ENCODE peak calls at places on chromosomes 1 and 21, in six cellular contexts. L is H1, D is WTC11, B is HepG2, A is HCT116, S is K562. W is an unnamed sample.

GRCh38 chr1:17606826-17607440 is 67.4 kb downstream of the ARHGEF10L start:
- DNase-seq in L (peak), D (peak), B (peak), A (peak), S (peak), W (no peak)

GRCh38 chr1:183144752-183145151 is 41.3 kb upstream of the LAMC2 start:
- DNase-seq in L (no peak), D (no peak), B (no peak), A (no peak), S (no peak), W (no peak)

GRCh38 chr1:154937051-154937987 is 800 bp upstream of the PMVK start:
- DNase-seq in L (no peak), D (peak), B (peak), A (peak), S (peak), W (peak)

GRCh38 chr1:9413143-9413876 is 120.6 kb downstream of the SPSB1 start:
- DNase-seq in L (no peak), D (no peak), B (no peak), A (peak), S (peak), W (peak)

GRCh38 chr1:77412794-77413530 is 131.1 kb downstream of the AK5 start:
- DNase-seq in L (no peak), D (peak), B (no peak), A (no peak), S (no peak), W (no peak)

GRCh38 chr21:33644383-33645074 is 2.2 kb downstream of the ITSN1 start:
- DNase-seq in L (no peak), D (no peak), B (peak), A (no peak), S (no peak), W (no peak)

GRCh38 chr1:229986737-229987364 is 80.2 kb upstream of the GALNT2 start:
- DNase-seq in L (no peak), D (no peak), B (no peak), A (no peak), S (no peak), W (no peak)

GRCh38 chr1:227318003-227318851 is at the start of gene CDC42BPA:
- DNase-seq in L (peak), D (peak), B (peak), A (peak), S (peak), W (no peak)

GRCh38 chr21:32278518-32279376 is at the start of gene MIS18A:
- DNase-seq in L (peak), D (peak), B (peak), A (peak), S (peak), W (peak)

GRCh38 chr1:60449876-60450275 is 376.3 kb upstream of the C1orf87 start:
- DNase-seq in L (no peak), D (no peak), B (no peak), A (no peak), S (no peak), W (no peak)

GRCh38 chr1:60448866-60449265 is 375.3 kb upstream of the C1orf87 start:
- DNase-seq in L (no peak), D (no peak), B (no peak), A (no peak), S (no peak), W (no peak)
- TF ChIP-seq ATF3 in L (no peak), D (no peak), B (no peak), A (no peak), S (no peak), W (no peak)

GRCh38 chr1:232386294-232386693 is 243.6 kb downstream of the SIPA1L2 start:
- DNase-seq in L (no peak), D (no peak), B (no peak), A (no peak), S (no peak), W (no peak)

GRCh38 chr1:232386721-232387510 is 243.0 kb downstream of the SIPA1L2 start:
- DNase-seq in L (no peak), D (no peak), B (no peak), A (no peak), S (no peak), W (no peak)

GRCh38 chr1:232384172-232384571 is 245.8 kb downstream of the SIPA1L2 start:
- DNase-seq in L (no peak), D (no peak), B (no peak), A (no peak), S (no peak), W (no peak)

GRCh38 chr1:232383455-232384074 is 246.4 kb downstream of the SIPA1L2 start:
- DNase-seq in L (no peak), D (no peak), B (no peak), A (peak), S (no peak), W (no peak)

GRCh38 chr1:232385221-232385620 is 244.7 kb downstream of the SIPA1L2 start:
- DNase-seq in L (no peak), D (no peak), B (no peak), A (no peak), S (no peak), W (no peak)
- TF ChIP-seq ATF3 in L (no peak), D (no peak), B (no peak), A (no peak), S (no peak), W (no peak)

GRCh38 chr1:201626629-201627275 is 87.8 kb downstream of the NAV1 start:
- DNase-seq in L (no peak), D (no peak), B (no peak), A (no peak), S (no peak), W (no peak)
- TF ChIP-seq ATF3 in L (no peak), D (no peak), B (no peak), A (no peak), S (peak), W (no peak)

GRCh38 chr1:40107290-40107959 is 10.4 kb upstream of the PPT1 start:
- DNase-seq in L (no peak), D (no peak), B (no peak), A (peak), S (no peak), W (no peak)
- TF ChIP-seq ATF3 in L (no peak), D (no peak), B (no peak), A (peak), S (no peak), W (no peak)

DNA sequence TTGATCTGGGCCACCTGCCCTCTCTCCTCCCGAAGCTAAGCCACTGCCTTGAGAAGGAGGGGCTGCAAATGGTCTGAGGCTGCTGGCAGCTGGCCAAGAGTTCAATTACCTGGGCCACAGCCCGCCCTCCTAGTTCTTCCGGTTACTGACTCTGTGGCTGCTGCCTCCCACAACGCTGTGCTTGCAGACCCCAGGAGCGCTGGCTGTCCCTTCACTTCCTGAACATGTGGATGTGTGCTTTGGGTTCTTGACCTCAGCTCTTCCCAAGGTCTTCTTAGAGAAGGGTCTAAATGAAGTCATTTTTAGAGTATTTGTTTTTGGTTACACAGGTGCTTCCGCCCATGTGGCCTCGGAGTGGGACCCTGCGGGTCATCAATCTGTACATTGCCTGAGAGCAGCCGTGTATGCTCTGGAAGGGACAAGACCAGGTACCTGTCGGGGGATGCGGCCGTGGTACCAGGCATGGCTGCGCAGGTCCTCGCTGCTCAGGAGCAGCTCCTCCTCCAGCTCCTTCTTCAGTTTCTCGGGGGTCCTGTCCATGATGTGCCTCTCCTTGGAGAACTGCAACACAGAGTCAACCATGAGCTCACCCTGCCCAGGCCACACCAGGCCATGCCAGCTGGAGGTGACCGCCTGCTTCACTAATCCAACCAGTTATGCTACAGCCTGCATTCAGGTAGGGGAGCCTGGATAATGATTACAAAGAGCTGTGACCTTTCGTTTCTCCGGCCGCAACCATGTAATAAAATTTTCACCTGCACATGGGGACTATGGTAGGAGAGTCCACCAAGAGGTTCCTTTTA is 89.6 kb downstream of the BCAR3 start:
- DNase-seq in L (no peak), D (peak), B (peak), A (no peak), S (peak), W (peak)
- TF ChIP-seq ATF3 in L (no peak), D (no peak), B (peak), A (no peak), S (no peak), W (no peak)

GRCh38 chr1:2232916-2233438 is 4.9 kb downstream of the SKI start:
- DNase-seq in L (no peak), D (no peak), B (no peak), A (no peak), S (peak), W (no peak)
- TF ChIP-seq ATF3 in L (no peak), D (no peak), B (no peak), A (no peak), S (no peak), W (no peak)

W was measured in GM12878.